ENCODE peak calls at places on chromosomes 5 and 9, in six cellular contexts. One of them, this sample, is unnamed.

GRCh38 chr9:9585920-9586319 is 1026.9 kb downstream of the PTPRD start:
- DNase-seq in NCI-H1105: no peak
- DNase-seq in iPS-NIHi11: no peak
- DNase-seq in endothelial cell of umbilical vein: no peak
- DNase-seq in stimulated activated CD8-positive, alpha-beta memory T cell treated with anti-CD3 and anti-CD28 coated beads, Interleukin-4, amount 100 ng/mL, for 24 hours: no peak
- DNase-seq in D721Med: no peak
- DNase-seq in this sample: no peak

GRCh38 chr9:118104385-118104784 is 400.2 kb downstream of the TLR4 start:
- DNase-seq in NCI-H1105: no peak
- DNase-seq in stimulated activated CD8-positive, alpha-beta memory T cell treated with anti-CD3 and anti-CD28 coated beads, Interleukin-4, amount 100 ng/mL, for 24 hours: no peak
- DNase-seq in D721Med: no peak
- DNase-seq in iPS-NIHi11: no peak
- DNase-seq in endothelial cell of umbilical vein: no peak
- DNase-seq in this sample: no peak

GRCh38 chr5:139282195-139282557 is 11.4 kb upstream of the MATR3 start:
- DNase-seq in endothelial cell of umbilical vein: no peak
- DNase-seq in D721Med: no peak
- DNase-seq in NCI-H1105: no peak
- DNase-seq in iPS-NIHi11: no peak
- DNase-seq in stimulated activated CD8-positive, alpha-beta memory T cell treated with anti-CD3 and anti-CD28 coated beads, Interleukin-4, amount 100 ng/mL, for 24 hours: no peak
- DNase-seq in this sample: no peak

GRCh38 chr5:137565450-137565849 is 66.3 kb upstream of the SPOCK1 start:
- DNase-seq in iPS-NIHi11: no peak
- DNase-seq in D721Med: no peak
- DNase-seq in NCI-H1105: no peak
- DNase-seq in endothelial cell of umbilical vein: no peak
- DNase-seq in stimulated activated CD8-positive, alpha-beta memory T cell treated with anti-CD3 and anti-CD28 coated beads, Interleukin-4, amount 100 ng/mL, for 24 hours: no peak
- DNase-seq in this sample: no peak

GRCh38 chr5:96821260-96821916 is 13.6 kb upstream of the ERAP1 start:
- DNase-seq in iPS-NIHi11: no peak
- DNase-seq in NCI-H1105: no peak
- DNase-seq in endothelial cell of umbilical vein: peak
- DNase-seq in stimulated activated CD8-positive, alpha-beta memory T cell treated with anti-CD3 and anti-CD28 coated beads, Interleukin-4, amount 100 ng/mL, for 24 hours: no peak
- DNase-seq in D721Med: no peak
- DNase-seq in this sample: no peak

GRCh38 chr5:111627862-111628261 is 115.5 kb upstream of the STARD4 start:
- DNase-seq in NCI-H1105: no peak
- DNase-seq in endothelial cell of umbilical vein: no peak
- DNase-seq in stimulated activated CD8-positive, alpha-beta memory T cell treated with anti-CD3 and anti-CD28 coated beads, Interleukin-4, amount 100 ng/mL, for 24 hours: no peak
- DNase-seq in iPS-NIHi11: no peak
- DNase-seq in D721Med: no peak
- DNase-seq in this sample: no peak

GRCh38 chr5:57804007-57804444 is 321.4 kb upstream of the ACTBL2 start:
- DNase-seq in D721Med: no peak
- DNase-seq in NCI-H1105: no peak
- DNase-seq in endothelial cell of umbilical vein: no peak
- DNase-seq in iPS-NIHi11: no peak
- DNase-seq in stimulated activated CD8-positive, alpha-beta memory T cell treated with anti-CD3 and anti-CD28 coated beads, Interleukin-4, amount 100 ng/mL, for 24 hours: no peak
- DNase-seq in this sample: no peak

GRCh38 chr9:134288731-134289130 is 37.5 kb upstream of the RXRA start:
- DNase-seq in iPS-NIHi11: no peak
- DNase-seq in stimulated activated CD8-positive, alpha-beta memory T cell treated with anti-CD3 and anti-CD28 coated beads, Interleukin-4, amount 100 ng/mL, for 24 hours: no peak
- DNase-seq in endothelial cell of umbilical vein: no peak
- DNase-seq in D721Med: no peak
- DNase-seq in NCI-H1105: no peak
- DNase-seq in this sample: no peak

GRCh38 chr5:170805666-170806065 is 22.1 kb downstream of the GABRP start:
- DNase-seq in endothelial cell of umbilical vein: no peak
- DNase-seq in NCI-H1105: no peak
- DNase-seq in iPS-NIHi11: peak
- DNase-seq in D721Med: no peak
- DNase-seq in stimulated activated CD8-positive, alpha-beta memory T cell treated with anti-CD3 and anti-CD28 coated beads, Interleukin-4, amount 100 ng/mL, for 24 hours: no peak
- DNase-seq in this sample: no peak

GRCh38 chr9:37201581-37201980 is 81.2 kb downstream of the ZCCHC7 start:
- DNase-seq in D721Med: no peak
- DNase-seq in NCI-H1105: no peak
- DNase-seq in endothelial cell of umbilical vein: no peak
- DNase-seq in stimulated activated CD8-positive, alpha-beta memory T cell treated with anti-CD3 and anti-CD28 coated beads, Interleukin-4, amount 100 ng/mL, for 24 hours: no peak
- DNase-seq in iPS-NIHi11: no peak
- DNase-seq in this sample: no peak

GRCh38 chr9:36166150-36166927 is 2.8 kb upstream of the CCIN start:
- DNase-seq in D721Med: peak
- DNase-seq in NCI-H1105: no peak
- DNase-seq in endothelial cell of umbilical vein: peak
- DNase-seq in stimulated activated CD8-positive, alpha-beta memory T cell treated with anti-CD3 and anti-CD28 coated beads, Interleukin-4, amount 100 ng/mL, for 24 hours: peak
- DNase-seq in iPS-NIHi11: peak
- DNase-seq in this sample: peak

GRCh38 chr9:76180541-76180940 is 213.7 kb downstream of the RFK start:
- DNase-seq in endothelial cell of umbilical vein: no peak
- DNase-seq in iPS-NIHi11: no peak
- DNase-seq in NCI-H1105: no peak
- DNase-seq in D721Med: no peak
- DNase-seq in stimulated activated CD8-positive, alpha-beta memory T cell treated with anti-CD3 and anti-CD28 coated beads, Interleukin-4, amount 100 ng/mL, for 24 hours: no peak
- DNase-seq in this sample: no peak

GRCh38 chr9:9719373-9720112 is 893.3 kb downstream of the PTPRD start:
- DNase-seq in D721Med: no peak
- DNase-seq in iPS-NIHi11: no peak
- DNase-seq in stimulated activated CD8-positive, alpha-beta memory T cell treated with anti-CD3 and anti-CD28 coated beads, Interleukin-4, amount 100 ng/mL, for 24 hours: no peak
- DNase-seq in NCI-H1105: no peak
- DNase-seq in endothelial cell of umbilical vein: no peak
- DNase-seq in this sample: no peak

GRCh38 chr9:104586496-104587180 is 12.6 kb downstream of the OR13C5 start:
- DNase-seq in endothelial cell of umbilical vein: no peak
- DNase-seq in iPS-NIHi11: no peak
- DNase-seq in D721Med: no peak
- DNase-seq in stimulated activated CD8-positive, alpha-beta memory T cell treated with anti-CD3 and anti-CD28 coated beads, Interleukin-4, amount 100 ng/mL, for 24 hours: no peak
- DNase-seq in NCI-H1105: no peak
- DNase-seq in this sample: no peak

GRCh38 chr5:176934309-176934930 is 35.3 kb upstream of the HK3 start:
- DNase-seq in iPS-NIHi11: no peak
- DNase-seq in stimulated activated CD8-positive, alpha-beta memory T cell treated with anti-CD3 and anti-CD28 coated beads, Interleukin-4, amount 100 ng/mL, for 24 hours: no peak
- DNase-seq in D721Med: no peak
- DNase-seq in endothelial cell of umbilical vein: no peak
- DNase-seq in NCI-H1105: no peak
- DNase-seq in this sample: no peak

GRCh38 chr9:133603165-133603927 is 5.8 kb downstream of the FAM163B start:
- DNase-seq in iPS-NIHi11: peak
- DNase-seq in NCI-H1105: no peak
- DNase-seq in stimulated activated CD8-positive, alpha-beta memory T cell treated with anti-CD3 and anti-CD28 coated beads, Interleukin-4, amount 100 ng/mL, for 24 hours: no peak
- DNase-seq in D721Med: no peak
- DNase-seq in endothelial cell of umbilical vein: no peak
- DNase-seq in this sample: no peak

GRCh38 chr9:91073811-91074771 is 272.5 kb downstream of the SYK start:
- DNase-seq in iPS-NIHi11: no peak
- DNase-seq in stimulated activated CD8-positive, alpha-beta memory T cell treated with anti-CD3 and anti-CD28 coated beads, Interleukin-4, amount 100 ng/mL, for 24 hours: no peak
- DNase-seq in endothelial cell of umbilical vein: no peak
- DNase-seq in NCI-H1105: no peak
- DNase-seq in D721Med: no peak
- DNase-seq in this sample: no peak